ENCODE peak calls at places on chromosomes 11 and 22, in four cellular contexts. M, C, A and N are unnamed samples.

GRCh38 chr11:67266424-67267187 is at the start of gene GRK2:
- DNase-seq in M (no peak), C (peak; percentile 37), A (peak; percentile 85), N (peak; percentile 68)

GRCh38 chr22:23223566-23224317 is 43.4 kb downstream of the BCR start:
- DNase-seq in M (no peak), C (no peak), A (peak; percentile 48), N (peak; percentile 44)

GRCh38 chr11:88301478-88302140 is 35.9 kb downstream of the CTSC start:
- DNase-seq in M (no peak), C (no peak), A (no peak), N (no peak)

GRCh38 chr11:67302571-67303131 is 679 bp upstream of the SSH3 start:
- DNase-seq in M (no peak), C (peak; percentile 78), A (peak; percentile 81), N (peak; percentile 60)

GRCh38 chr22:37647928-37648327 is 8.5 kb downstream of the SH3BP1 start:
- DNase-seq in M (no peak), C (no peak), A (no peak), N (no peak)

GRCh38 chr22:28883917-28884753 is 763 bp downstream of the ZNRF3 start:
- DNase-seq in M (peak; percentile 16), C (peak; percentile 74), A (peak; percentile 81), N (peak; percentile 60)

GRCh38 chr22:20494978-20495860 is at the start of gene KLHL22:
- DNase-seq in M (no peak), C (no peak), A (peak; percentile 85), N (peak; percentile 59)

GRCh38 chr22:49284389-49284788 is 543.3 kb downstream of the BRD1 start:
- DNase-seq in M (no peak), C (no peak), A (no peak), N (no peak)

GRCh38 chr11:64918056-64918455 is 1.0 kb upstream of the ATG2A start:
- DNase-seq in M (no peak), C (peak; percentile 33), A (no peak), N (no peak)

GRCh38 chr11:115215694-115216615 is 288.3 kb downstream of the CADM1 start:
- DNase-seq in M (no peak), C (peak; percentile 42), A (no peak), N (no peak)

GRCh38 chr11:66987158-66987620 is 12.1 kb downstream of the C11orf86 start:
- DNase-seq in M (no peak), C (no peak), A (no peak), N (peak; percentile 47)

GRCh38 chr11:118614511-118614910 is 7.1 kb downstream of the PHLDB1 start:
- DNase-seq in M (no peak), C (no peak), A (peak; percentile 25), N (no peak)

GRCh38 chr11:121482231-121483129 is 29.7 kb upstream of the SORL1-AS1 start:
- DNase-seq in M (peak; percentile 53), C (no peak), A (no peak), N (no peak)

GRCh38 chr11:19344661-19345518 is 104.1 kb upstream of the E2F8 start:
- DNase-seq in M (no peak), C (peak; percentile 94), A (peak; percentile 82), N (peak; percentile 61)

GRCh38 chr11:8260202-8260996 is 3.3 kb downstream of the LMO1 start:
- DNase-seq in M (no peak), C (no peak), A (peak; percentile 41), N (peak; percentile 9)

GRCh38 chr11:96878299-96879051 is 488.7 kb downstream of the JRKL start:
- DNase-seq in M (no peak), C (no peak), A (no peak), N (peak; percentile 13)

GRCh38 chr11:32792948-32793475 is 1.4 kb downstream of the CCDC73 start:
- DNase-seq in M (peak; percentile 46), C (peak; percentile 57), A (no peak), N (peak; percentile 55)

GRCh38 chr11:28566643-28567042 is 458.5 kb downstream of the METTL15 start:
- DNase-seq in M (no peak), C (peak; percentile 85), A (peak; percentile 93), N (peak; percentile 81)